ENCODE peak calls at places on chromosomes 6 and 20, in nine cellular contexts. D is endothelial cell of umbilical vein, L is HCT116, S is A549, H is WTC11, V is H1, M is HepG2, X is SK-N-SH, Y is GM12878. P is an unnamed sample.

GRCh38 chr20:17648306-17648646 is 33.8 kb downstream of the RRBP1 start:
- DNase-seq in D (no peak), L (no peak), S (no peak), H (no peak), V (no peak), M (no peak), X (no peak), Y (no peak), P (peak; percentile 90)

GRCh38 chr20:41135187-41135887 is 2.0 kb upstream of the PLCG1 start:
- DNase-seq in D (peak; percentile 53), L (peak; percentile 32), S (peak; percentile 44), H (peak; percentile 73), V (peak; percentile 77), M (peak; percentile 70), X (peak; percentile 59), Y (no peak), P (peak; percentile 70)

GRCh38 chr6:156862711-156863110 is 85.5 kb downstream of the ARID1B start:
- DNase-seq in D (no peak), L (no peak), S (no peak), H (no peak), V (no peak), M (no peak), X (no peak), Y (no peak), P (no peak)

GRCh38 chr6:136550045-136550329 is 235 bp downstream of the MAP7 start:
- DNase-seq in D (no peak), L (no peak), S (no peak), H (no peak), V (no peak), M (no peak), X (peak; percentile 89), Y (no peak), P (no peak)

GRCh38 chr6:142863981-142864380 is 81.0 kb downstream of the HIVEP2 start:
- DNase-seq in D (no peak), L (no peak), S (no peak), H (no peak), V (no peak), M (no peak), X (no peak), Y (no peak), P (no peak)

GRCh38 chr6:15996030-15996429 is 132.9 kb upstream of the MYLIP start:
- DNase-seq in D (peak; percentile 48), L (no peak), S (no peak), H (no peak), V (no peak), M (no peak), X (no peak), Y (no peak), P (peak; percentile 82)

GRCh38 chr20:48725589-48725991 is 102.2 kb downstream of the PREX1 start:
- DNase-seq in D (peak; percentile 28), L (peak; percentile 21), S (peak; percentile 71), H (no peak), V (no peak), M (no peak), X (peak; percentile 27), Y (no peak), P (peak; percentile 52)

GRCh38 chr6:39961178-39961577 is 26.9 kb upstream of the MOCS1 start:
- DNase-seq in D (no peak), L (no peak), S (no peak), H (no peak), V (no peak), M (no peak), X (peak; percentile 26), Y (no peak), P (no peak)

GRCh38 chr6:138652824-138653223 is 120.7 kb upstream of the CCDC28A start:
- DNase-seq in D (no peak), L (no peak), S (no peak), H (no peak), V (no peak), M (no peak), X (no peak), Y (no peak), P (no peak)

GRCh38 chr20:57450419-57450818 is 59.2 kb downstream of the RBM38 start:
- DNase-seq in D (no peak), L (no peak), S (no peak), H (no peak), V (no peak), M (no peak), X (peak; percentile 92), Y (peak; percentile 71), P (peak; percentile 99)

GRCh38 chr6:149190228-149190831 is 127.2 kb upstream of the TAB2 start:
- DNase-seq in D (peak; percentile 38), L (no peak), S (peak; percentile 17), H (peak; percentile 80), V (peak; percentile 82), M (peak; percentile 48), X (no peak), Y (no peak), P (peak; percentile 38)

GRCh38 chr6:26105109-26105730 is 18.0 kb downstream of the HFE start:
- DNase-seq in D (no peak), L (no peak), S (no peak), H (no peak), V (no peak), M (no peak), X (no peak), Y (no peak), P (no peak)

GRCh38 chr20:58746551-58747399 is 54.2 kb downstream of the NPEPL1 start:
- DNase-seq in D (no peak), L (no peak), S (no peak), H (no peak), V (no peak), M (no peak), X (peak; percentile 31), Y (no peak), P (no peak)

GRCh38 chr20:61742097-61742805 is 323.4 kb downstream of the TAF4 start:
- DNase-seq in D (no peak), L (no peak), S (no peak), H (no peak), V (no peak), M (no peak), X (no peak), Y (no peak), P (peak; percentile 10)

GRCh38 chr6:36727491-36728021 is 29.9 kb downstream of the RAB44 start:
- DNase-seq in D (no peak), L (no peak), S (no peak), H (no peak), V (no peak), M (no peak), X (no peak), Y (peak; percentile 39), P (peak; percentile 71)

GRCh38 chr6:42960243-42961019 is at the start of gene GNMT:
- DNase-seq in D (peak; percentile 42), L (no peak), S (peak; percentile 14), H (peak; percentile 87), V (peak; percentile 90), M (peak; percentile 74), X (peak; percentile 84), Y (no peak), P (no peak)

GRCh38 chr20:58899518-58899917 is 47.0 kb downstream of the GNAS start:
- DNase-seq in D (no peak), L (no peak), S (no peak), H (no peak), V (no peak), M (no peak), X (no peak), Y (no peak), P (no peak)

GRCh38 chr20:36400901-36401300 is 94.8 kb downstream of the DLGAP4 start:
- DNase-seq in D (no peak), L (no peak), S (no peak), H (peak; percentile 40), V (no peak), M (no peak), X (peak; percentile 81), Y (no peak), P (no peak)

GRCh38 chr6:105733556-105734162 is 330.8 kb upstream of the PREP start:
- DNase-seq in D (peak; percentile 13), L (peak; percentile 41), S (peak; percentile 18), H (no peak), V (no peak), M (peak; percentile 5), X (peak; percentile 1), Y (no peak), P (peak; percentile 58)
- TF ChIP-seq MAX in D (no peak), L (no peak), S (no peak), H (no peak), V (no peak), M (no peak), X (no peak), Y (no peak), P (no peak)

DNA sequence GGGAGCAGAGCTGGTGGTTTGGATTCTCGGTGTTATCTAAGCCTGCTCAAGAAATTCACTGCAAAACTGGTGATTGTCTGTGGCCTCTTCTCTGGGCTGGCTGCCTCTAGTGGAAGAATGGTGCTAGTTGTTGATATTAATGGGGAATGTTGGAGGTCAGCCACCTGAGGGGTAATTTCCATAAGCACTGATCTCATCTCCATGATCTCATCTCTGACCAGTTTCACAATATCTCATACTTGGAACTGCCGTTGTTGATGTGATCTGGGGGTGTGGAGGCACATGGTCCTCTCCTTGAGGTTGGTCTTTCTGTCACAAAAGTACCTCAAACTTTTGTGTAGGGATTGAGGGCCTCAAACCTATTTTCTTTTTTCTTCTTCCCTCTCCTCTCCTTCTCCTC is 102.6 kb downstream of the CD109 start:
- DNase-seq in D (peak; percentile 43), L (peak; percentile 6), S (peak; percentile 57), H (peak; percentile 13), V (no peak), M (peak; percentile 66), X (no peak), Y (no peak), P (peak; percentile 18)
- TF ChIP-seq CTCF in D (peak; percentile 10), L (peak; percentile 20), S (no peak), H (no peak), V (peak; percentile 58), M (no peak), X (peak; percentile 52), Y (no peak), P (no peak)

DNA sequence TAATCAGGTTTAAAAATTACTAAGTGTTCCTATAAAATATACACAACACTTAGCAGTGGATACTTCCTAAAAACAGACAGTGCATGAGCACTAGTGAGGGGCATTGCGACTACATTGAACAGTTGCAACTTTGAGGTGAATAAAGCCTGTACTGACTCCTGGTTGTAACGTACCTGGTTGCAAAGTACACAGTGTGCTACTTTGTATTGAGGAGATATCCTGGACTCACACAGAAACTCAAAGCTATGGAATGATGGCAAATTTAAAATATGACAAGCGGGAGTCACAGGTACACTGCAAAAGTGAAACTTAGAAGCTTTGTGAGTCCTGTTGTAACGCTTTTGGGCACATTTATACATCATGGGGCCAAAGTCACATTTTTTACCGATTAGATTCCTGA is 55.6 kb upstream of the HLA-A start:
- DNase-seq in D (no peak), L (no peak), S (no peak), H (no peak), V (no peak), M (no peak), X (no peak), Y (no peak), P (no peak)
- TF ChIP-seq MAX in D (no peak), L (no peak), S (no peak), H (no peak), V (no peak), M (no peak), X (no peak), Y (no peak), P (no peak)

DNA sequence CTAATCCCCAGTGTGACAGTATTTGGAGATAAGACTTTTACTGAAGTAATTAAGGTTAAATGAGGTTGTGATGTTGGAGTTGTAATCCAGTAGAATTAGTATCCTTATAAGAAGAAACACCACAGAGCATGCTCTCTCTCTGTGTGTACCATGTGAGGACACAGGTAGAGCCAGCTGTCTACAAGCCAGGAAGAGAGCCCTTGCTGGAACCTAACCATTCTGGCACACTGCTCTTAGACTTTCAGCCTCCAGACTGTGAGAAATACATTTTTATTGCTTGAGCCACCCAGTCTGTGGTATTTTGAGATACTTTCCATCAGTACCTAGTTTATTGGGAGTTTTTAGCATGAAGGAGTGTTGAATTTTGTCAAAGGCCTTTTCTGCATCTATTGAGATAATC is 110.2 kb downstream of the PHF3 start:
- DNase-seq in D (no peak), L (no peak), S (no peak), H (no peak), V (no peak), M (no peak), X (no peak), Y (no peak), P (no peak)
- TF ChIP-seq CTCF in D (no peak), L (no peak), S (no peak), H (no peak), V (no peak), M (no peak), X (no peak), Y (no peak), P (no peak)

P was measured in NB4.